ENCODE peak calls at places on chromosomes 6 and 20, in eight cellular contexts. S, G, D, B, J, E, R and Q are unnamed samples.

GRCh38 chr20:35907017-35907685 is 47.2 kb downstream of the SCAND1 start:
- DNase-seq in S (no peak), E (no peak), B (no peak), J (no peak), D (no peak), R (no peak), G (no peak), Q (no peak)

GRCh38 chr6:26026833-26027490 is 60.3 kb upstream of the HFE start:
- DNase-seq in G (peak; percentile 93), R (peak; percentile 73), E (peak; percentile 79), S (peak; percentile 91), D (peak; percentile 96), J (peak; percentile 97), B (peak; percentile 96), Q (peak; percentile 78)

GRCh38 chr6:51429042-51429712 is 610.5 kb downstream of the TFAP2B start:
- DNase-seq in D (no peak), R (no peak), S (no peak), E (no peak), J (no peak), B (no peak), G (no peak), Q (no peak)

GRCh38 chr6:35213161-35213823 is 464 bp upstream of the SCUBE3 start:
- DNase-seq in R (no peak), S (no peak), B (no peak), J (peak; percentile 40), E (no peak), G (no peak), D (no peak), Q (no peak)

GRCh38 chr20:61953037-61953788 is 112.5 kb downstream of the TAF4 start:
- DNase-seq in G (peak; percentile 19), B (no peak), J (no peak), S (no peak), D (peak; percentile 36), E (no peak), R (no peak), Q (no peak)

GRCh38 chr6:140079328-140079727 is 704.9 kb upstream of the CITED2 start:
- DNase-seq in E (no peak), B (peak; percentile 39), S (no peak), J (peak; percentile 23), R (no peak), D (no peak), G (no peak), Q (no peak)

GRCh38 chr6:170209354-170210025 is 81.4 kb downstream of the DLL1 start:
- DNase-seq in B (no peak), J (no peak), R (no peak), S (no peak), E (no peak), D (peak; percentile 40), G (no peak), Q (no peak)

GRCh38 chr20:54875307-54875706 is 399.9 kb downstream of the DOK5 start:
- DNase-seq in S (no peak), G (no peak), J (no peak), D (no peak), R (no peak), B (no peak), E (no peak), Q (no peak)

GRCh38 chr20:62792940-62793756 is 3.1 kb upstream of the MRGBP start:
- DNase-seq in B (no peak), G (no peak), S (no peak), R (no peak), J (no peak), D (no peak), E (no peak), Q (no peak)

GRCh38 chr6:45540375-45540920 is 162.7 kb upstream of the SUPT3H start:
- DNase-seq in G (no peak), J (no peak), D (no peak), E (no peak), S (no peak), B (no peak), R (no peak), Q (no peak)

GRCh38 chr6:45923831-45924391 is 91.7 kb downstream of the CLIC5 start:
- DNase-seq in S (peak; percentile 37), R (no peak), D (no peak), J (peak; percentile 70), E (no peak), B (peak; percentile 78), G (no peak), Q (peak; percentile 16)

GRCh38 chr6:71124340-71124739 is 164.3 kb upstream of the OGFRL1 start:
- DNase-seq in J (no peak), S (no peak), G (no peak), B (no peak), R (no peak), E (no peak), D (no peak), Q (no peak)

GRCh38 chr6:42563697-42564495 is at the start of gene UBR2:
- DNase-seq in B (peak; percentile 98), R (peak; percentile 89), E (peak; percentile 87), D (peak; percentile 99), J (peak; percentile 99), G (peak; percentile 97), S (peak; percentile 89), Q (peak; percentile 93)
- TF ChIP-seq CTCF in B (peak; percentile 0), R (no peak), E (peak; percentile 52), D (no peak), J (peak; percentile 5), G (peak; percentile 30), S (peak; percentile 53), Q (peak; percentile 16)

DNA sequence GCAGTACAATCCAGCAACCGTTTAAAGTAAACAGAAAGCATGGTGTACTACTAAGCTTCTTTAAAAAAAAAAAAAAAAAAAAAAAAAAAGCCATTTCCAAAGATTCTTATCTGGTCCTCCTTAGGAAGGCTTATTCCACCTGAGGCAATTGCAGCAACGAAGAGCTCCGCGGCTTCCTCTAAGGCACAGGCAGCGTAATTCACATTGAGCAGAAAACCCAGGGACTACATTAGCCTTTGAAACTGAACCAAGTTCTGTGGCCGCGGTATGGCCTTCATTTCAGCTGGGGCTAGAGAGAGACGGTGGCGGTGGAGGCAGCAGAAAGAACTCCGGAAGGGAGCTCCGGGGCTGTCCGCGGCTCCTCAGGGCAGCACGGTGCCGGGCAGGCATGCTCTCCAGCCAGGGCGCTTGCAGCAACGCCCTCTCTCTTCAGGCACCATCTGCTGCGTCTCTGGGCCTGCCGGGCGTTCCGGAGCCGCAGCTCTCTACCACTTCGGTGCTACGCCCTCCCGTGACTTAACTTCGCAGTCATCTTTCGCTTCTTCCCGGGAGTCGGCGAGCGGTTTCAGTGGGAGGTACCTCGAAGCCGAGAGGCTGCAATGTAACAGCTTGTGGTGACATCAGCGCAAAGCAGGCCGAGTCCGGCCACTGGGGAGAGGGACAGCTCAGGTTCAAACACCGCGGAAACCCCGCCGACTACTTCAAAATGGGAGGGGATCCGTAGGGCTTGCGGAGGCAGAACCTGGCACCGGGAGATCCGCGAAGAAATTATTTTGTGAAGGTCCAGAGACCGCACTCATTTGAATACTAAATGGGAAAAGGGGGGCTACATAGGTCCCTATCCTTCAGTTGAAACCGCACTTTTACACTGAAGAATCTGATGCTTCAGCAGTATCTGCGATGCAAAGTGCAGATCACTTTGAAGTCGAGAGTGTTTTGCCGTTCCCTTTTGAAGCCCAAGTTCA is 100.0 kb downstream of the DST start:
- DNase-seq in J (peak; percentile 99), R (peak; percentile 69), S (peak; percentile 91), D (peak; percentile 99), B (peak; percentile 98), G (peak; percentile 93), E (peak; percentile 50), Q (peak; percentile 78)
- TF ChIP-seq CTCF in J (peak; percentile 35), R (no peak), S (peak; percentile 41), D (peak; percentile 29), B (peak; percentile 24), G (peak; percentile 37), E (no peak), Q (peak; percentile 15)

DNA sequence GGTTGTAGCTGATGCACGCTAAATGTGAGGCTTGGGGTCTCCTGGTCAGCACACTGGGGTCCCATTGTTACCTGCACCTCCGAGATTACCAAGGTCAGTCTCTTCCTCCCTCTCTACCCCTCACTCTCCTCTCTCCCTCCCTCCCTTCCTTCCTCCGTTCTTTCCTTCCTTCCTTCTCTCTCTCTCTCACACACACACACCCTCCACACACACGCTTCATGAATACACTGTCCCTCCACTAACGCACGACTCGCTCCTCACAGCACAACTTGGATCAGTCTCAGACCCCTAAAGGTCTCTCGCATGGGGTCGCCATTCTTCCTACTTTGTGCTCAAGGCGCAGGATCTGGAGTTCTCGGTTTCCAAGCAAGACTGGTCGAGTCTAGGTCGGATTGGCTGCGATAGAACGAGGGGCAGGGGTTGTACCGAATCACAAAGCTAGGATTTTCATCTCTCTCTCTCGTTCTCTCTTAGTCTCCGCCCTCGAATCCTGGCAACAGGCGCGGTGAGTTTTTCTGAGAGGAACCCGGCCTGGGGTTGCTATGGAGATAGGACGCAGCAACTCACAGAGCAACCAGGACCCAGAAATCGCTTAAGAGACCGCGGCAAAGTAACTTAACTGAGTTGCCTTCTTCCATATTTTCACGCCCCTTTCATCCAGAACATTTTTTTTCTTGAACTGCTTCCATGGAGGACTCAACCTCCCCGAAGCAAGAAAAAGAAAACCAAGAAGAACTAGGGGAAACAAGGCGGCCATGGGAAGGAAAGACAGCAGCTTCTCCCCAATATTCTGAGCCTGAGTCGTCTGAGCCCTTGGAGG is at the start of gene RSPH4A:
- DNase-seq in S (peak; percentile 49), G (peak; percentile 91), R (peak; percentile 82), D (peak; percentile 96), B (peak; percentile 94), J (peak; percentile 97), E (peak; percentile 60), Q (peak; percentile 95)
- TF ChIP-seq CTCF in S (no peak), G (no peak), R (no peak), D (no peak), B (peak; percentile 21), J (peak; percentile 11), E (no peak), Q (no peak)

GRCh38 chr6:131651782-131652181 is 14.7 kb downstream of the ENPP3 start:
- DNase-seq in S (no peak), E (no peak), D (no peak), R (no peak), G (no peak), B (no peak), J (no peak), Q (no peak)
- TF ChIP-seq CTCF in S (no peak), E (no peak), D (no peak), R (no peak), G (no peak), B (no peak), J (no peak), Q (no peak)

DNA sequence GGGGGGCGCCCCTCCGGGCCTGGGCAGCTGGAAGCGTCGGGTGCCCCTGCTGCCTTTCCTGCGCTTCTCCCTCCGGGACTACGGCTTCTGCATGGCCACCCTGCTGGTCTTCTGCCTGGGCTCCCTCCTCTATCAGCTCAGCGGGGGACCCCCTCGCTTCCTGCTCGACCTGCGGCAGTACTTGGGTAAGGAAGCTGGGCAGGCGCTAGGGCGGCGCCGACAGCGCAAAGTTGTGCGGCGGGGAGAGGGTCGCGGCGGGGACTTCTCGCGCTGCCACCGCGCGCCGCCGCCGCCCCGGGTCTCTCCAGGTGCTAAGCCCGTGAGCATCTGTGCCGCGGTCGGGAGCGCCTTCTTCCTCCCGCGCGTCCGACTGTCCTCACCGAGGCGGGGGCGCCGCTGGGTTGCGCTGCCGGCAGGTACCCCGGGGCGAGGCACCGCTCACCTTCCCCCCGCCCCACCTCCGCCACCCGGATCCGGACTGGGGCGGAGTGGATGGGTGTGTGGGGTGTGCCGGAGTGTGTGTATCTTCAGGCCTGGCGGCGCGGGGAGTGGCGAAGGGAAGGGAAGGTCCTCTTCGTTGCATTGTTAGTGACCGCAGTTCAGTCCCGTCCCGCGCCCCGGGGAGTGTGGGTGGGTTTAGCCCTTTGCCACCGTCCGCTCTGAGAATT is 797 bp downstream of the UST start:
- DNase-seq in E (peak; percentile 65), G (peak; percentile 76), S (peak; percentile 76), R (no peak), B (peak; percentile 20), J (peak; percentile 68), D (peak; percentile 78), Q (peak; percentile 44)
- TF ChIP-seq CTCF in E (no peak), G (no peak), S (peak; percentile 37), R (no peak), B (no peak), J (no peak), D (no peak), Q (no peak)